ENCODE peak calls at places on chromosomes 16 and 17, in seven cellular contexts. X, H, O, G, P, R and I are unnamed samples.

GRCh38 chr17:62692721-62693431 is 65.4 kb downstream of the MRC2 start:
- DNase-seq in X (no peak), H (peak; percentile 54), O (no peak), G (no peak), P (peak; percentile 77), R (no peak), I (no peak)

GRCh38 chr17:45394913-45395568 is 37.6 kb downstream of the ARHGAP27 start:
- DNase-seq in X (peak; percentile 46), H (peak; percentile 95), O (peak; percentile 82), G (peak; percentile 83), P (peak; percentile 88), R (peak; percentile 43), I (peak; percentile 55)

GRCh38 chr17:34261568-34261967 is 6.5 kb downstream of the CCL2 start:
- DNase-seq in X (no peak), H (no peak), O (no peak), G (no peak), P (no peak), R (no peak), I (no peak)

GRCh38 chr17:81656835-81657234 is 493 bp upstream of the PDE6G start:
- DNase-seq in X (no peak), H (no peak), O (no peak), G (no peak), P (no peak), R (no peak), I (no peak)

GRCh38 chr17:1298616-1299015 is 19.2 kb downstream of the TRARG1 start:
- DNase-seq in X (no peak), H (peak; percentile 12), O (no peak), G (no peak), P (peak; percentile 73), R (no peak), I (no peak)

GRCh38 chr17:77666480-77666879 is 292.0 kb upstream of the TNRC6C start:
- DNase-seq in X (no peak), H (no peak), O (no peak), G (no peak), P (no peak), R (no peak), I (no peak)

GRCh38 chr17:55492951-55493350 is 18.3 kb downstream of the SMIM36 start:
- DNase-seq in X (no peak), H (no peak), O (no peak), G (no peak), P (no peak), R (no peak), I (no peak)

GRCh38 chr17:45784583-45785372 is 658 bp downstream of the CRHR1 start:
- DNase-seq in X (no peak), H (peak; percentile 30), O (no peak), G (no peak), P (peak; percentile 80), R (no peak), I (peak; percentile 57)

GRCh38 chr17:20040216-20040615 is 31.1 kb downstream of the SPECC1 start:
- DNase-seq in X (no peak), H (no peak), O (no peak), G (no peak), P (no peak), R (no peak), I (no peak)

GRCh38 chr17:69913241-69914015 is 161.6 kb upstream of the KCNJ16 start:
- DNase-seq in X (no peak), H (no peak), O (no peak), G (no peak), P (no peak), R (no peak), I (no peak)

GRCh38 chr17:17538417-17539391 is 42.5 kb upstream of the RASD1 start:
- DNase-seq in X (peak; percentile 28), H (peak; percentile 18), O (peak; percentile 3), G (no peak), P (no peak), R (no peak), I (no peak)

GRCh38 chr16:10569629-10570028 is 10.8 kb downstream of the EMP2 start:
- DNase-seq in X (no peak), H (no peak), O (peak; percentile 55), G (no peak), P (no peak), R (no peak), I (no peak)

GRCh38 chr17:30263552-30264333 is 28.0 kb downstream of the BLMH start:
- DNase-seq in X (no peak), H (peak; percentile 90), O (no peak), G (no peak), P (no peak), R (no peak), I (no peak)

GRCh38 chr16:48622456-48623303 is 12.7 kb upstream of the N4BP1 start:
- DNase-seq in X (peak; percentile 60), H (no peak), O (no peak), G (peak; percentile 53), P (no peak), R (no peak), I (no peak)

GRCh38 chr16:31110106-31111034 is 2.2 kb downstream of the BCKDK start:
- DNase-seq in X (no peak), H (no peak), O (no peak), G (no peak), P (no peak), R (no peak), I (no peak)

GRCh38 chr16:69243479-69243878 is 56.5 kb downstream of the SNTB2 start:
- DNase-seq in X (no peak), H (peak; percentile 42), O (no peak), G (no peak), P (no peak), R (no peak), I (no peak)

GRCh38 chr16:4344659-4345438 is 6.3 kb downstream of the PAM16 start:
- DNase-seq in X (peak; percentile 26), H (no peak), O (no peak), G (peak; percentile 65), P (no peak), R (no peak), I (peak; percentile 54)

GRCh38 chr16:69600202-69600601 is 34.4 kb downstream of the NFAT5 start:
- DNase-seq in X (no peak), H (no peak), O (no peak), G (no peak), P (no peak), R (no peak), I (no peak)

GRCh38 chr17:74244543-74244942 is 29.5 kb upstream of the DNAI2 start:
- DNase-seq in X (no peak), H (no peak), O (peak; percentile 45), G (no peak), P (no peak), R (no peak), I (peak; percentile 71)

GRCh38 chr16:5059386-5060072 is 6.2 kb downstream of the C16orf89 start:
- DNase-seq in X (no peak), H (no peak), O (no peak), G (peak; percentile 46), P (no peak), R (no peak), I (no peak)

GRCh38 chr17:81713004-81713555 is 996 bp downstream of the SLC25A10 start:
- DNase-seq in X (no peak), H (peak; percentile 16), O (no peak), G (peak; percentile 66), P (no peak), R (no peak), I (no peak)

GRCh38 chr16:50213939-50214519 is 52.3 kb upstream of the ADCY7 start:
- DNase-seq in X (peak; percentile 75), H (peak; percentile 67), O (no peak), G (no peak), P (no peak), R (peak; percentile 28), I (no peak)

GRCh38 chr16:10581507-10581906 is 1.1 kb upstream of the EMP2 start:
- DNase-seq in X (no peak), H (peak; percentile 35), O (no peak), G (no peak), P (no peak), R (no peak), I (no peak)

GRCh38 chr17:37483311-37484039 is 6.2 kb upstream of the DUSP14 start:
- DNase-seq in X (no peak), H (peak; percentile 86), O (peak; percentile 47), G (peak; percentile 70), P (no peak), R (no peak), I (no peak)

DNA sequence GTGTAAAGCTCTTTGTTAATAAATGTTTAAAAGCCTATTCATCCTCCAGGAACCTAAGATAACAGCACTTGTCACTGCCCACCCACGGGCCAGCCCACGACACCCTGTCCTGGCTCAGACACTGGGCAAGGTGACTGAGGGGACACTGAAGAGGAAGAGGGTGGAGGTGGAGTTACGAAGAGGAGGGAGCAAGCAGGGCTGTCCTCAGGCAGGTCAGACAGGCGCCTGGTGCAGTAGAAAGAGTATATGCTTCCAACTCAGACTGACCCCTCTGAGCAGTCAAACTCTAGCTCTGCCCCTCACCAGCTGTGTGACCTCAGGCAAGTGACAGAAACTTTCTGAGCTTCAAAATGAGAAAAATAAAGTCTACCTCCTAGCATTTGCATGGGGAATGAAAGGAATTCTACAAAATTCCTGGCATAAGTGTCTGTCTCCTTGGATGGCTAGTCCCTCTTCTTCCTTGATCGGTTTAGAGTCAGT is 22.8 kb downstream of the TEX2 start:
- DNase-seq in X (no peak), H (peak; percentile 32), O (peak; percentile 47), G (no peak), P (no peak), R (no peak), I (no peak)
- H3K4me3 ChIP-seq in X (no peak overlapping the region), H (no peak overlapping the region), O (peak overlapping the region; percentile 8), G (no peak overlapping the region), P (no peak overlapping the region), R (no peak overlapping the region), I (no peak overlapping the region)

GRCh38 chr16:74774223-74775139 is at the start of gene FA2H:
- DNase-seq in X (peak; percentile 70), H (peak; percentile 51), O (peak; percentile 66), G (peak; percentile 73), P (peak; percentile 90), R (peak; percentile 9), I (peak; percentile 88)
- TF ChIP-seq CTCF in X (no peak), H (no peak), O (no peak), G (no peak), P (peak; percentile 48), R (peak; percentile 45), I (peak; percentile 74)

GRCh38 chr16:1192384-1193073 is 32.5 kb downstream of the TPSG1 start:
- DNase-seq in X (no peak), H (no peak), O (no peak), G (no peak), P (no peak), R (no peak), I (no peak)

GRCh38 chr16:1184980-1185379 is 32.1 kb downstream of the CACNA1H start:
- DNase-seq in X (no peak), H (no peak), O (no peak), G (no peak), P (no peak), R (no peak), I (no peak)

GRCh38 chr16:1184156-1184868 is 31.4 kb downstream of the CACNA1H start:
- DNase-seq in X (no peak), H (no peak), O (no peak), G (peak; percentile 86), P (no peak), R (no peak), I (no peak)

GRCh38 chr16:1189455-1189854 is 35.6 kb downstream of the TPSG1 start:
- DNase-seq in X (no peak), H (no peak), O (no peak), G (no peak), P (no peak), R (no peak), I (no peak)

GRCh38 chr16:1188781-1189189 is 35.9 kb downstream of the CACNA1H start:
- DNase-seq in X (no peak), H (peak; percentile 49), O (peak; percentile 57), G (peak; percentile 82), P (peak; percentile 85), R (peak; percentile 13), I (no peak)
- H3K27me3 ChIP-seq in X (no peaks in the 10 kb centered on the region), H (no peaks in the 10 kb centered on the region), O (no peaks in the 10 kb centered on the region), G (no peaks in the 10 kb centered on the region), P (no peaks in the 10 kb centered on the region), R (peaks cover 13% of the 10 kb centered on the region), I (no peaks in the 10 kb centered on the region)

GRCh38 chr17:7211512-7212277 is 7.9 kb downstream of the DLG4 start:
- DNase-seq in X (no peak), H (no peak), O (no peak), G (no peak), P (no peak), R (no peak), I (no peak)
- H3K4me3 ChIP-seq in X (no peak overlapping the region), H (peak overlapping the region; percentile 22), O (peak overlapping the region; percentile 13), G (peak overlapping the region; percentile 7), P (peak overlapping the region; percentile 56), R (no peak overlapping the region), I (peak overlapping the region; percentile 40)